ENCODE peak calls at places on chromosomes 7 and 10, in nine cellular contexts. R is bronchial epithelial cell; M is natural killer cell; T is GM23338; G is frontal cortex; Q is stimulated activated CD8-positive, alpha-beta memory T cell treated with anti-CD3 and anti-CD28 coated beads, Interleukin-4, amount 100 ng/mL, for 48 hours; Y is NCI-H1092 treated with DMSO at 0.1 percent for 48 hours; C is Caco-2; H is GM10248. L is an unnamed sample.
A peak's percentile ranks its signal among the peaks of the same experiment; 100 is the strongest.

GRCh38 chr10:72008096-72008933 is 44.1 kb downstream of the CHST3 start:
- DNase-seq in R (peak; percentile 43), M (no peak), T (no peak), G (no peak), Q (no peak), Y (no peak), C (peak; percentile 33), H (no peak), L (no peak)

GRCh38 chr10:45404087-45404769 is 30.2 kb downstream of the ALOX5 start:
- DNase-seq in R (no peak), M (no peak), T (no peak), G (no peak), Q (no peak), Y (no peak), C (no peak), H (no peak), L (no peak)

GRCh38 chr10:100519321-100520051 is at the start of gene SEC31B:
- DNase-seq in R (no peak), M (no peak), T (peak; percentile 76), G (peak; percentile 69), Q (no peak), Y (no peak), C (no peak), H (no peak), L (no peak)

GRCh38 chr10:89165923-89166322 is 41.2 kb downstream of the CH25H start:
- DNase-seq in R (peak; percentile 54), M (no peak), T (no peak), G (no peak), Q (no peak), Y (no peak), C (no peak), H (no peak), L (no peak)

GRCh38 chr7:95904099-95904498 is 131.7 kb downstream of the DYNC1I1 start:
- DNase-seq in R (no peak), M (no peak), T (no peak), G (no peak), Q (no peak), Y (no peak), C (no peak), H (no peak), L (no peak)

GRCh38 chr7:90988996-90989765 is 275.1 kb upstream of the FZD1 start:
- DNase-seq in R (no peak), M (no peak), T (no peak), G (no peak), Q (no peak), Y (peak; percentile 80), C (no peak), H (no peak), L (no peak)

GRCh38 chr7:94129443-94130140 is 125.4 kb upstream of the BET1 start:
- DNase-seq in R (peak; percentile 67), M (no peak), T (no peak), G (no peak), Q (no peak), Y (no peak), C (peak; percentile 59), H (no peak), L (peak; percentile 60)

GRCh38 chr10:43006490-43006889 is 70.4 kb upstream of the RET start:
- DNase-seq in R (no peak), M (no peak), T (no peak), G (no peak), Q (no peak), Y (no peak), C (no peak), H (no peak), L (no peak)

GRCh38 chr10:26486985-26487850 is 49.1 kb downstream of the APBB1IP start:
- DNase-seq in R (peak; percentile 4), M (peak; percentile 61), T (no peak), G (no peak), Q (peak; percentile 68), Y (no peak), C (peak; percentile 58), H (peak; percentile 60), L (peak; percentile 55)

GRCh38 chr10:44864042-44864436 is 47.1 kb upstream of the TMEM72 start:
- DNase-seq in R (no peak), M (no peak), T (peak; percentile 73), G (peak; percentile 33), Q (peak; percentile 34), Y (no peak), C (peak; percentile 71), H (no peak), L (no peak)

GRCh38 chr7:105014725-105015630 is 973 bp downstream of the KMT2E start:
- DNase-seq in R (peak; percentile 58), M (peak; percentile 52), T (peak; percentile 63), G (peak; percentile 30), Q (peak; percentile 72), Y (peak; percentile 81), C (peak; percentile 34), H (peak; percentile 30), L (no peak)

GRCh38 chr7:111439977-111440376 is 122.3 kb downstream of the IMMP2L start:
- DNase-seq in R (no peak), M (no peak), T (no peak), G (no peak), Q (no peak), Y (no peak), C (no peak), H (no peak), L (no peak)

GRCh38 chr10:48494073-48494472 is 110.8 kb downstream of the ARHGAP22 start:
- DNase-seq in R (no peak), M (peak; percentile 0), T (no peak), G (no peak), Q (peak; percentile 22), Y (no peak), C (no peak), H (no peak), L (no peak)

GRCh38 chr10:91043173-91043910 is 122.5 kb upstream of the ANKRD1 start:
- DNase-seq in R (peak; percentile 21), M (no peak), T (peak; percentile 56), G (no peak), Q (no peak), Y (peak; percentile 12), C (peak; percentile 23), H (no peak), L (no peak)

GRCh38 chr7:135169936-135170222 is 628 bp downstream of the CYREN start:
- DNase-seq in R (no peak), M (no peak), T (no peak), G (no peak), Q (no peak), Y (no peak), C (no peak), H (no peak), L (no peak)

GRCh38 chr7:13259908-13260307 is 572.5 kb downstream of the ARL4A start:
- DNase-seq in R (no peak), M (no peak), T (no peak), G (no peak), Q (no peak), Y (no peak), C (no peak), H (no peak), L (no peak)

GRCh38 chr7:105581066-105581811 is at the start of gene EFCAB10:
- DNase-seq in R (peak; percentile 59), M (no peak), T (peak; percentile 99), G (peak; percentile 77), Q (peak; percentile 74), Y (peak; percentile 87), C (peak; percentile 85), H (peak; percentile 69), L (no peak)

GRCh38 chr10:20020677-20021076 is 204.4 kb downstream of the PLXDC2 start:
- DNase-seq in R (no peak), M (no peak), T (no peak), G (no peak), Q (no peak), Y (no peak), C (no peak), H (no peak), L (no peak)

GRCh38 chr7:139871276-139871675 is 42.2 kb downstream of the TBXAS1 start:
- DNase-seq in R (no peak), M (no peak), T (no peak), G (no peak), Q (no peak), Y (no peak), C (no peak), H (no peak), L (peak; percentile 49)

GRCh38 chr10:90274721-90275468 is 573.5 kb downstream of the KIF20B start:
- DNase-seq in R (peak; percentile 54), M (no peak), T (no peak), G (no peak), Q (no peak), Y (no peak), C (no peak), H (no peak), L (no peak)

GRCh38 chr7:85602196-85602595 is 415.3 kb upstream of the SEMA3D start:
- DNase-seq in R (no peak), M (no peak), T (no peak), G (no peak), Q (no peak), Y (peak; percentile 53), C (no peak), H (no peak), L (no peak)

GRCh38 chr7:37391791-37392672 is 56.6 kb downstream of the ELMO1 start:
- DNase-seq in R (no peak), M (no peak), T (no peak), G (no peak), Q (no peak), Y (no peak), C (no peak), H (no peak), L (no peak)

GRCh38 chr10:77899080-77899477 is 27.5 kb downstream of the DLG5 start:
- DNase-seq in R (peak; percentile 94), M (no peak), T (no peak), G (no peak), Q (no peak), Y (no peak), C (no peak), H (no peak), L (peak; percentile 68)

GRCh38 chr7:1779445-1779844 is 109.4 kb downstream of the ELFN1 start:
- DNase-seq in R (no peak), M (no peak), T (no peak), G (no peak), Q (no peak), Y (no peak), C (no peak), H (no peak), L (no peak)

GRCh38 chr7:132226626-132227290 is 349.5 kb downstream of the PLXNA4 start:
- DNase-seq in R (no peak), M (no peak), T (no peak), G (no peak), Q (no peak), Y (no peak), C (no peak), H (no peak), L (no peak)

GRCh38 chr10:3538291-3538849 is 246.6 kb downstream of the KLF6 start:
- DNase-seq in R (peak; percentile 80), M (no peak), T (no peak), G (no peak), Q (no peak), Y (peak; percentile 42), C (peak; percentile 25), H (no peak), L (no peak)

GRCh38 chr7:41391818-41392217 is 311.1 kb downstream of the INHBA start:
- DNase-seq in R (no peak), M (no peak), T (peak; percentile 55), G (no peak), Q (no peak), Y (no peak), C (no peak), H (no peak), L (no peak)

GRCh38 chr7:494261-494687 is 25.4 kb downstream of the PDGFA start:
- DNase-seq in R (no peak), M (no peak), T (no peak), G (peak; percentile 78), Q (no peak), Y (no peak), C (no peak), H (peak; percentile 84), L (no peak)

GRCh38 chr10:3963191-3963673 is 178.2 kb upstream of the KLF6 start:
- DNase-seq in R (peak; percentile 80), M (no peak), T (no peak), G (no peak), Q (no peak), Y (no peak), C (no peak), H (no peak), L (no peak)

GRCh38 chr7:725223-726005 is 1.1 kb upstream of the DNAAF5 start:
- DNase-seq in R (peak; percentile 55), M (no peak), T (no peak), G (no peak), Q (no peak), Y (no peak), C (peak; percentile 37), H (no peak), L (no peak)

GRCh38 chr7:44188480-44189225 is 586 bp downstream of the GCK start:
- DNase-seq in R (no peak), M (no peak), T (no peak), G (no peak), Q (no peak), Y (no peak), C (no peak), H (no peak), L (no peak)

L was measured in GM04503.